ENCODE peak calls at places on chromosomes 7 and 10, in seven cellular contexts. Y is uterus; O is psoas muscle; T is endodermal cell; R is colonic mucosa; E is tibial nerve; G is CD8-positive, alpha-beta T cell. C is an unnamed sample.

GRCh38 chr7:75727881-75728592 is 10.7 kb downstream of the HIP1 start:
- DNase-seq in E (no peak), R (peak; percentile 95), O (peak; percentile 50), T (peak; percentile 91), G (peak; percentile 62), Y (peak; percentile 19), C (peak; percentile 69)

GRCh38 chr7:19442016-19442785 is 266.6 kb downstream of the POLR1F start:
- DNase-seq in E (no peak), R (no peak), G (no peak), T (peak; percentile 73), O (no peak), Y (no peak), C (peak; percentile 36)

GRCh38 chr7:2104107-2104710 is 128.5 kb downstream of the MAD1L1 start:
- DNase-seq in Y (peak; percentile 94), E (peak; percentile 92), T (peak; percentile 95), R (peak; percentile 65), O (peak; percentile 96), G (peak; percentile 87), C (peak; percentile 98)

GRCh38 chr10:125812128-125812527 is 10.9 kb downstream of the UROS start:
- DNase-seq in E (no peak), G (no peak), O (no peak), Y (no peak), T (no peak), R (no peak), C (no peak)

GRCh38 chr10:77737608-77738007 is 100.0 kb upstream of the KCNMA1 start:
- DNase-seq in O (no peak), Y (no peak), T (no peak), G (no peak), E (no peak), R (no peak), C (no peak)

GRCh38 chr10:110834622-110835219 is 37.0 kb upstream of the PDCD4 start:
- DNase-seq in R (peak; percentile 44), G (peak; percentile 71), T (peak; percentile 75), Y (peak; percentile 66), O (no peak), E (no peak), C (peak; percentile 59)

GRCh38 chr7:94698275-94698674 is 42.3 kb upstream of the SGCE start:
- DNase-seq in R (no peak), G (no peak), T (no peak), E (no peak), O (no peak), Y (no peak), C (no peak)

GRCh38 chr10:63275094-63275493 is 142.0 kb downstream of the NRBF2 start:
- DNase-seq in R (no peak), G (no peak), O (no peak), T (no peak), Y (no peak), E (no peak), C (no peak)

GRCh38 chr10:74922921-74923320 is 96.5 kb downstream of the KAT6B start:
- DNase-seq in T (no peak), O (no peak), E (no peak), R (no peak), G (no peak), Y (no peak), C (no peak)

GRCh38 chr10:86946215-86947170 is 10.9 kb downstream of the MMRN2 start:
- DNase-seq in E (no peak), G (no peak), R (peak; percentile 17), O (peak; percentile 67), Y (peak; percentile 31), T (peak; percentile 44), C (no peak)

GRCh38 chr10:111871458-111871857 is 312.1 kb downstream of the GPAM start:
- DNase-seq in T (no peak), R (no peak), O (no peak), Y (no peak), E (no peak), G (no peak), C (no peak)

GRCh38 chr7:76054129-76055120 is 6.5 kb downstream of the MDH2 start:
- DNase-seq in T (peak; percentile 55), G (no peak), Y (no peak), R (no peak), O (peak; percentile 72), E (no peak), C (no peak)

GRCh38 chr10:23190872-23191763 is 994 bp upstream of the PTF1A start:
- DNase-seq in E (no peak), T (peak; percentile 66), R (no peak), Y (no peak), O (no peak), G (no peak), C (peak; percentile 62)
- H3K4me3 ChIP-seq in E (no peak overlapping the region), T (no peak overlapping the region), R (no peak overlapping the region), Y (no peak overlapping the region), O (no peak overlapping the region), G (no peak overlapping the region), C (peak overlapping the region; percentile 38)

GRCh38 chr7:104794589-104794988 is 219.4 kb upstream of the KMT2E start:
- DNase-seq in O (no peak), G (no peak), T (no peak), R (no peak), Y (no peak), E (no peak), C (no peak)
- H3K27me3 ChIP-seq in O (no peaks in the 10 kb centered on the region), G (no peaks in the 10 kb centered on the region), T (no peaks in the 10 kb centered on the region), R (no peaks in the 10 kb centered on the region), Y (no peaks in the 10 kb centered on the region), E (no peaks in the 10 kb centered on the region), C (no peaks in the 10 kb centered on the region)

DNA sequence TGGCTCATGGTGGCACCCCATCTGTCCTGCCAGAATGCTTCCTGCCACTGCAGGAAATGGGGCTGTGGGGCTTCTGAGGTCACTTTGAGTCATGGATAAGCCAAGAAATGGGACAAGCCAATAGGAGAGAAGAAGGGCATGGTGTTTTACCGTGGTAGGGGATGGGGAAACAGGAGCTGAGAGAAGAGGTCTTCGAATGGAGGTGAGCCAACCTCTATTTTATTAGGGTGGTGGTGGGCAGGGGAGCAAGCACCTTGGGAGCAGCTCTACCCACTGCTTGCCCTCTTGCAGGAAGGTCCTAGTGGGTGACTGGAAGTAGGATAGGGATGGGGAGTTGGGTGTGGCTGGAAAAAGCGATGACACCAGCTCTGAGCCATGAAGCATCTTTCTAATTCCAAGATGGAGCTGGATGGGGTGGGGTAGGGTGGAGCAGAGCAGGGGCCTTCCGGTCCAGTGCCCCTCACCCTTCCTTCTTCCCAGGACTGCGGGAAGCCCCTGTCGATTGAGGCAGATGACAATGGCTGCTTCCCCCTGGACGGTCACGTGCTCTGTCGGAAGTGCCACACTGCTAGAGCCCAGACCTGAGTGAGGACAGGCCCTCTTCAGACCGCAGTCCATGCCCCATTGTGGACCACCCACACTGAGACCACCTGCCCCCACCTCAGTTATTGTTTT is 9.1 kb downstream of the ZYX start:
- DNase-seq in T (peak; percentile 58), O (no peak), Y (no peak), E (no peak), G (no peak), R (no peak), C (peak; percentile 51)
- H3K36me3 ChIP-seq in T (peaks cover 71% of the 10 kb centered on the region), O (peaks cover 73% of the 10 kb centered on the region), Y (no peaks in the 10 kb centered on the region), E (peaks cover 12% of the 10 kb centered on the region), G (peaks cover 43% of the 10 kb centered on the region), R (no peaks in the 10 kb centered on the region), C (peaks cover 60% of the 10 kb centered on the region)

GRCh38 chr10:17200035-17200884 is 1.2 kb downstream of the TRDMT1 start:
- DNase-seq in E (no peak), Y (no peak), R (no peak), T (no peak), G (no peak), O (no peak), C (no peak)
- H3K4me3 ChIP-seq in E (peak overlapping the region; percentile 54), Y (peak overlapping the region; percentile 85), R (peak overlapping the region; percentile 60), T (peak overlapping the region; percentile 96), G (peak overlapping the region; percentile 83), O (peak overlapping the region; percentile 94), C (peak overlapping the region; percentile 66)

GRCh38 chr10:123143825-123144168 is 4.1 kb upstream of the HMX2 start:
- DNase-seq in G (no peak), T (no peak), E (no peak), R (no peak), O (no peak), Y (no peak), C (no peak)

GRCh38 chr10:123144697-123145541 is 3.0 kb upstream of the HMX2 start:
- DNase-seq in T (peak; percentile 77), E (no peak), G (no peak), O (no peak), Y (no peak), R (no peak), C (peak; percentile 76)

GRCh38 chr10:123146013-123146891 is 1.7 kb upstream of the HMX2 start:
- DNase-seq in E (no peak), O (no peak), Y (no peak), R (no peak), G (no peak), T (peak; percentile 64), C (peak; percentile 65)

GRCh38 chr10:123146892-123147634 is 873 bp upstream of the HMX2 start:
- DNase-seq in T (no peak), O (no peak), E (no peak), G (no peak), Y (no peak), R (no peak), C (peak; percentile 26)

GRCh38 chr10:123145542-123146012 is 2.4 kb upstream of the HMX2 start:
- DNase-seq in Y (no peak), R (no peak), O (no peak), T (peak; percentile 59), G (no peak), E (no peak), C (peak; percentile 65)
- H3K27me3 ChIP-seq in Y (peaks cover 93% of the 10 kb centered on the region), R (peaks cover 99% of the 10 kb centered on the region), O (no peaks in the 10 kb centered on the region), T (peaks cover 100% of the 10 kb centered on the region), G (peaks cover 80% of the 10 kb centered on the region), E (peaks cover 3% of the 10 kb centered on the region), C (peaks cover 100% of the 10 kb centered on the region)

GRCh38 chr10:96651998-96652431 is 65.2 kb upstream of the TM9SF3 start:
- DNase-seq in R (no peak), O (no peak), E (no peak), G (peak; percentile 71), Y (no peak), T (no peak), C (no peak)
- H3K36me3 ChIP-seq in R (no peaks in the 10 kb centered on the region), O (no peaks in the 10 kb centered on the region), E (no peaks in the 10 kb centered on the region), G (no peaks in the 10 kb centered on the region), Y (no peaks in the 10 kb centered on the region), T (no peaks in the 10 kb centered on the region), C (no peaks in the 10 kb centered on the region)

DNA sequence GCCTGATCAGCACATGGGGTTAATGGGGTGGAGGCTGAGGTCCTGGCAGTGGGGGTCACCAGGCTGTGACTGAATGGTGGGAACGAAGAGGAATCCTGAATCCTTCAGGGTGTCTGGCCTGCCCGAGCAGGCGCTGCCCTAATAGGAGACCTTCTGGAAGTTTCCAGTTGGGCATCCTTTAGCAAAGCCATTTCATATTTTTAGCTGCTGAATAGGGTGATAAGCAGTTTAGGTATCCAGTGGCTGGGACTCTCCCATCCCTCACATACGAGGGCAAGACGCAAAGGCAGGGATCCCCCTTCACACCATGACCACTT is 159.3 kb downstream of the SH3PXD2A start:
- DNase-seq in O (no peak), E (no peak), Y (no peak), G (no peak), T (no peak), R (no peak), C (no peak)
- H3K4me3 ChIP-seq in O (no peak overlapping the region), E (no peak overlapping the region), Y (no peak overlapping the region), G (no peak overlapping the region), T (no peak overlapping the region), R (no peak overlapping the region), C (no peak overlapping the region)

GRCh38 chr7:79874797-79875196 is 259.8 kb upstream of the GNAI1 start:
- DNase-seq in E (no peak), Y (no peak), R (no peak), G (no peak), O (no peak), T (no peak), C (no peak)
- H3K27me3 ChIP-seq in E (no peaks in the 10 kb centered on the region), Y (no peaks in the 10 kb centered on the region), R (no peaks in the 10 kb centered on the region), G (no peaks in the 10 kb centered on the region), O (peaks cover 2% of the 10 kb centered on the region), T (no peaks in the 10 kb centered on the region), C (no peaks in the 10 kb centered on the region)